ENCODE peak calls at places on chromosomes 16 and 17, in four cellular contexts. Y is left ventricle myocardium inferior, U is cardiac fibroblast, H is GM20000. W is an unnamed sample.

GRCh38 chr17:55238197-55238930 is 26.4 kb upstream of the HLF start:
- DNase-seq in Y (peak; percentile 93), U (peak; percentile 85), H (peak; percentile 98), W (peak; percentile 76)

GRCh38 chr17:222172-222571 is 40.7 kb upstream of the DOC2B start:
- DNase-seq in Y (peak; percentile 29), U (no peak), H (no peak), W (no peak)

GRCh38 chr17:42438600-42439567 is 15.8 kb upstream of the CAVIN1 start:
- DNase-seq in Y (no peak), U (peak; percentile 55), H (no peak), W (peak; percentile 35)

GRCh38 chr17:82105882-82106696 is 8.1 kb upstream of the FASN start:
- DNase-seq in Y (no peak), U (peak; percentile 50), H (peak; percentile 93), W (peak; percentile 28)

GRCh38 chr17:36001109-36001735 is at the start of gene CCL15:
- DNase-seq in Y (no peak), U (no peak), H (no peak), W (no peak)

GRCh38 chr17:79294459-79295071 is 219.9 kb downstream of the ENGASE start:
- DNase-seq in Y (peak; percentile 56), U (peak; percentile 35), H (peak; percentile 52), W (peak; percentile 16)

GRCh38 chr17:13465678-13466077 is 136.1 kb downstream of the HS3ST3A1 start:
- DNase-seq in Y (no peak), U (no peak), H (no peak), W (no peak)

GRCh38 chr16:85882181-85882810 is 16.7 kb upstream of the IRF8 start:
- DNase-seq in Y (no peak), U (no peak), H (no peak), W (no peak)

GRCh38 chr16:87490091-87490798 is 2.6 kb downstream of the ZCCHC14 start:
- DNase-seq in Y (no peak), U (no peak), H (no peak), W (no peak)

GRCh38 chr16:79599256-79599836 is 1.2 kb downstream of the MAF start:
- DNase-seq in Y (peak; percentile 29), U (peak; percentile 36), H (peak; percentile 55), W (no peak)

GRCh38 chr16:17448640-17449638 is 21.8 kb downstream of the XYLT1 start:
- DNase-seq in Y (peak; percentile 61), U (no peak), H (no peak), W (peak; percentile 26)

GRCh38 chr16:11679941-11680911 is 12.0 kb downstream of the SNN start:
- DNase-seq in Y (no peak), U (no peak), H (no peak), W (no peak)

GRCh38 chr17:49146620-49147306 is 14.2 kb downstream of the B4GALNT2 start:
- DNase-seq in Y (no peak), U (peak; percentile 100), H (no peak), W (no peak)

GRCh38 chr17:45794840-45795239 is 10.7 kb downstream of the CRHR1 start:
- DNase-seq in Y (no peak), U (peak; percentile 12), H (no peak), W (no peak)

GRCh38 chr17:33667052-33667509 is 374.0 kb upstream of the ASIC2 start:
- DNase-seq in Y (no peak), U (no peak), H (no peak), W (peak; percentile 75)

GRCh38 chr17:32206816-32207215 is 58.8 kb upstream of the RHBDL3 start:
- DNase-seq in Y (no peak), U (no peak), H (no peak), W (no peak)

GRCh38 chr17:79834575-79835469 is 4.4 kb downstream of the CBX4 start:
- DNase-seq in Y (no peak), U (no peak), H (peak; percentile 76), W (no peak)

GRCh38 chr17:6231886-6232767 is 161.9 kb downstream of the WSCD1 start:
- DNase-seq in Y (no peak), U (no peak), H (no peak), W (no peak)

GRCh38 chr17:718075-718474 is 3.4 kb upstream of the VPS53 start:
- DNase-seq in Y (no peak), U (no peak), H (no peak), W (no peak)

GRCh38 chr17:48048321-48049140 is at the start of gene NFE2L1:
- DNase-seq in Y (peak; percentile 94), U (peak; percentile 94), H (peak; percentile 76), W (peak; percentile 21)

GRCh38 chr16:85261205-85261604 is 148.9 kb upstream of the CIBAR2 start:
- DNase-seq in Y (no peak), U (no peak), H (no peak), W (no peak)

GRCh38 chr16:31471875-31472558 is at the start of gene TGFB1I1:
- DNase-seq in Y (peak; percentile 80), U (peak; percentile 84), H (peak; percentile 67), W (no peak)

GRCh38 chr17:7144203-7144602 is 29.6 kb upstream of the ASGR2 start:
- DNase-seq in Y (no peak), U (no peak), H (no peak), W (no peak)

GRCh38 chr17:685006-685405 is 29.6 kb downstream of the VPS53 start:
- DNase-seq in Y (no peak), U (no peak), H (no peak), W (no peak)

GRCh38 chr17:69820881-69821473 is 254.0 kb upstream of the KCNJ16 start:
- DNase-seq in Y (no peak), U (no peak), H (no peak), W (no peak)

GRCh38 chr17:4641297-4642195 is at the start of gene ALOX15:
- DNase-seq in Y (no peak), U (no peak), H (no peak), W (no peak)

GRCh38 chr17:79935845-79936470 is 96.7 kb upstream of the CBX4 start:
- DNase-seq in Y (no peak), U (no peak), H (no peak), W (no peak)

GRCh38 chr17:70636517-70637133 is 467.3 kb downstream of the KCNJ2 start:
- DNase-seq in Y (no peak), U (peak; percentile 62), H (peak; percentile 45), W (no peak)

GRCh38 chr17:78291944-78292910 is 60.8 kb downstream of the TMEM235 start:
- DNase-seq in Y (peak; percentile 42), U (no peak), H (no peak), W (no peak)

GRCh38 chr17:4715071-4715749 is 4.8 kb downstream of the ARRB2 start:
- DNase-seq in Y (no peak), U (no peak), H (peak; percentile 47), W (peak; percentile 32)

GRCh38 chr17:75103601-75104554 is 5.9 kb upstream of the ARMC7 start:
- DNase-seq in Y (no peak), U (no peak), H (no peak), W (no peak)

GRCh38 chr17:42183741-42184711 is 1.2 kb downstream of the HCRT start:
- DNase-seq in Y (peak; percentile 72), U (peak; percentile 69), H (peak; percentile 97), W (peak; percentile 84)

GRCh38 chr17:34582901-34583245 is 3.5 kb downstream of the TMEM132E start:
- DNase-seq in Y (no peak), U (no peak), H (no peak), W (no peak)

GRCh38 chr16:53502331-53503269 is at the start of gene AKTIP:
- DNase-seq in Y (peak; percentile 37), U (peak; percentile 52), H (peak; percentile 74), W (no peak)

GRCh38 chr16:57592591-57593003 is 35.8 kb upstream of the ADGRG1 start:
- DNase-seq in Y (no peak), U (no peak), H (no peak), W (peak; percentile 44)

W was measured in T-helper 1 cell.